ENCODE peak calls at places on chromosomes 12 and 14, in seven cellular contexts. R, M, G, C, L, P and E are unnamed samples.

GRCh38 chr12:93741741-93742085 is 64.5 kb downstream of the CRADD start:
- DNase-seq in R (no peak), M (no peak), G (no peak), C (no peak), L (no peak), P (no peak), E (no peak)

GRCh38 chr12:25372002-25372401 is 121.3 kb upstream of the KRAS start:
- DNase-seq in R (no peak), M (no peak), G (no peak), C (no peak), L (no peak), P (no peak), E (no peak)

GRCh38 chr14:22900088-22900799 is 17.2 kb downstream of the REM2 start:
- DNase-seq in R (no peak), M (no peak), G (peak), C (no peak), L (no peak), P (peak), E (no peak)

GRCh38 chr14:46490150-46490769 is 161.3 kb downstream of the RPL10L start:
- DNase-seq in R (no peak), M (no peak), G (no peak), C (no peak), L (no peak), P (peak), E (no peak)

GRCh38 chr14:28515571-28515970 is 251.0 kb upstream of the FOXG1 start:
- DNase-seq in R (no peak), M (no peak), G (no peak), C (no peak), L (no peak), P (peak), E (peak)

GRCh38 chr14:102201776-102202175 is 62.1 kb downstream of the WDR20 start:
- DNase-seq in R (no peak), M (no peak), G (no peak), C (no peak), L (no peak), P (no peak), E (no peak)

GRCh38 chr14:45785240-45785639 is 532.2 kb upstream of the MIS18BP1 start:
- DNase-seq in R (no peak), M (no peak), G (no peak), C (no peak), L (no peak), P (no peak), E (no peak)

GRCh38 chr12:113847856-113848255 is 118.3 kb downstream of the RBM19 start:
- DNase-seq in R (no peak), M (no peak), G (no peak), C (no peak), L (no peak), P (no peak), E (no peak)

GRCh38 chr12:77888611-77889010 is 57.9 kb downstream of the NAV3 start:
- DNase-seq in R (no peak), M (no peak), G (no peak), C (no peak), L (no peak), P (peak), E (peak)

GRCh38 chr12:80565276-80565675 is 121.2 kb downstream of the PTPRQ start:
- DNase-seq in R (no peak), M (no peak), G (no peak), C (no peak), L (no peak), P (peak), E (peak)

GRCh38 chr12:52053570-52054209 is 2.4 kb downstream of the NR4A1 start:
- DNase-seq in R (peak), M (no peak), G (no peak), C (peak), L (peak), P (no peak), E (no peak)

GRCh38 chr12:62075860-62076259 is 184.3 kb upstream of the USP15 start:
- DNase-seq in R (no peak), M (no peak), G (no peak), C (no peak), L (no peak), P (no peak), E (no peak)

GRCh38 chr12:14454098-14454907 is 88.8 kb downstream of the ATF7IP start:
- DNase-seq in R (no peak), M (no peak), G (peak), C (no peak), L (no peak), P (peak), E (no peak)

GRCh38 chr14:75999511-76000190 is 14.1 kb downstream of the IFT43 start:
- DNase-seq in R (no peak), M (no peak), G (no peak), C (no peak), L (no peak), P (no peak), E (no peak)

GRCh38 chr14:105501504-105502291 is 10.7 kb downstream of the TEDC1 start:
- DNase-seq in R (no peak), M (no peak), G (no peak), C (no peak), L (no peak), P (no peak), E (no peak)

GRCh38 chr14:30994681-30995620 is 30.5 kb upstream of the AP4S1 start:
- DNase-seq in R (no peak), M (no peak), G (no peak), C (no peak), L (no peak), P (no peak), E (no peak)

GRCh38 chr14:78253986-78254385 is 83.8 kb downstream of the NRXN3 start:
- DNase-seq in R (no peak), M (no peak), G (no peak), C (no peak), L (no peak), P (peak), E (peak)

GRCh38 chr12:131869871-131870418 is 24.5 kb upstream of the ULK1 start:
- DNase-seq in R (no peak), M (no peak), G (no peak), C (no peak), L (no peak), P (peak), E (no peak)

GRCh38 chr12:100661300-100661951 is 87.9 kb downstream of the GAS2L3 start:
- DNase-seq in R (no peak), M (no peak), G (no peak), C (no peak), L (no peak), P (peak), E (no peak)

GRCh38 chr14:61418749-61419148 is 97.4 kb downstream of the PRKCH start:
- DNase-seq in R (no peak), M (no peak), G (no peak), C (no peak), L (no peak), P (no peak), E (no peak)

GRCh38 chr14:76917759-76918175 is 91.6 kb downstream of the LRRC74A start:
- DNase-seq in R (no peak), M (no peak), G (peak), C (no peak), L (no peak), P (no peak), E (no peak)

GRCh38 chr12:57224973-57225679 is 4.4 kb upstream of the SHMT2 start:
- DNase-seq in R (peak), M (peak), G (no peak), C (no peak), L (no peak), P (no peak), E (no peak)

GRCh38 chr12:32679910-32680217 is 763 bp downstream of the DNM1L start:
- DNase-seq in R (no peak), M (no peak), G (no peak), C (no peak), L (no peak), P (no peak), E (no peak)

GRCh38 chr12:51889216-51890134 is 1.6 kb downstream of the ANKRD33 start:
- DNase-seq in R (no peak), M (no peak), G (no peak), C (no peak), L (peak), P (no peak), E (no peak)

GRCh38 chr14:72701232-72701555 is 192.7 kb downstream of the DPF3 start:
- DNase-seq in R (no peak), M (no peak), G (peak), C (no peak), L (no peak), P (no peak), E (no peak)

GRCh38 chr12:8823565-8824300 is 1.3 kb downstream of the A2ML1 start:
- DNase-seq in R (no peak), M (no peak), G (peak), C (no peak), L (no peak), P (no peak), E (peak)

GRCh38 chr12:93918262-93918661 is 230.1 kb upstream of the PLXNC1 start:
- DNase-seq in R (no peak), M (no peak), G (no peak), C (no peak), L (no peak), P (peak), E (no peak)

GRCh38 chr14:23147676-23148075 is 28.6 kb upstream of the CEBPE start:
- DNase-seq in R (no peak), M (no peak), G (peak), C (no peak), L (no peak), P (no peak), E (no peak)